ENCODE peak calls at places on chromosomes 12 and 14, in six cellular contexts. P is C1 segment of cervical spinal cord; Q is stimulated activated CD4-positive, alpha-beta T cell treated with anti-CD3 and anti-CD28 coated beads, TNF-alpha, amount 100 ng/mL, for 1 hour; T is fibroblast of pulmonary artery; G is Right ventricle myocardium superior; N is progenitor cell of endocrine pancreas. C is an unnamed sample.

GRCh38 chr12:78385541-78385940 is 479.0 kb upstream of the SYT1 start:
- DNase-seq in P (no peak), Q (no peak), T (no peak), G (no peak), N (no peak), C (no peak)

GRCh38 chr12:100795193-100796179 is 910 bp downstream of the ANO4 start:
- DNase-seq in P (no peak), Q (no peak), T (no peak), G (no peak), N (no peak), C (no peak)

GRCh38 chr12:69589082-69589481 is 3.8 kb downstream of the CCT2 start:
- DNase-seq in P (no peak), Q (no peak), T (no peak), G (no peak), N (no peak), C (no peak)

GRCh38 chr14:41490323-41490722 is 116.4 kb upstream of the LRFN5 start:
- DNase-seq in P (no peak), Q (no peak), T (no peak), G (no peak), N (no peak), C (no peak)

GRCh38 chr14:77649326-77649725 is 32.9 kb upstream of the SPTLC2 start:
- DNase-seq in P (no peak), Q (no peak), T (peak), G (no peak), N (no peak), C (no peak)

GRCh38 chr12:31682136-31682962 is 22.9 kb downstream of the ETFBKMT start:
- DNase-seq in P (no peak), Q (peak), T (peak), G (no peak), N (peak), C (peak)

GRCh38 chr14:31966896-31967668 is 110.0 kb upstream of the ARHGAP5 start:
- DNase-seq in P (no peak), Q (no peak), T (no peak), G (no peak), N (no peak), C (no peak)

GRCh38 chr14:68506645-68507405 is 286.0 kb downstream of the ZFP36L1 start:
- DNase-seq in P (no peak), Q (no peak), T (no peak), G (no peak), N (no peak), C (no peak)

GRCh38 chr12:125683748-125684381 is 618.6 kb downstream of the AACS start:
- DNase-seq in P (no peak), Q (no peak), T (no peak), G (peak), N (peak), C (peak)

GRCh38 chr14:83217492-83217891 is 1683.8 kb upstream of the SEL1L start:
- DNase-seq in P (no peak), Q (no peak), T (peak), G (no peak), N (no peak), C (no peak)

GRCh38 chr12:14373202-14373601 is 7.7 kb downstream of the ATF7IP start:
- DNase-seq in P (no peak), Q (no peak), T (peak), G (no peak), N (no peak), C (no peak)

GRCh38 chr14:92646952-92647461 is 101.4 kb downstream of the LGMN start:
- DNase-seq in P (no peak), Q (no peak), T (peak), G (no peak), N (no peak), C (no peak)

GRCh38 chr12:50200507-50201273 is 33.5 kb upstream of the CERS5 start:
- DNase-seq in P (no peak), Q (no peak), T (peak), G (no peak), N (no peak), C (no peak)

GRCh38 chr12:86698581-86698980 is 442.4 kb upstream of the MGAT4C start:
- DNase-seq in P (no peak), Q (no peak), T (peak), G (no peak), N (no peak), C (no peak)

GRCh38 chr12:52087961-52088820 is 8.7 kb downstream of the SMIM41 start:
- DNase-seq in P (no peak), Q (no peak), T (no peak), G (no peak), N (no peak), C (no peak)

GRCh38 chr14:94390372-94391086 is 2.1 kb upstream of the SERPINA1 start:
- DNase-seq in P (no peak), Q (no peak), T (peak), G (peak), N (no peak), C (no peak)